ENCODE peak calls at places on chromosomes 12 and 14, in seven cellular contexts. H, V, U, N, A, Q and L are unnamed samples.

GRCh38 chr12:76274699-76275098 is 73.5 kb downstream of the BBS10 start:
- DNase-seq in H (no peak), Q (no peak), U (no peak), V (no peak), N (peak), A (no peak), L (no peak)

GRCh38 chr14:77409131-77409533 is 14.2 kb downstream of the NOXRED1 start:
- DNase-seq in V (peak), Q (no peak), A (no peak), U (no peak), N (peak), H (no peak), L (peak)

GRCh38 chr12:48069253-48069652 is 36.6 kb downstream of the SENP1 start:
- DNase-seq in V (no peak), H (no peak), U (no peak), A (no peak), Q (no peak), N (no peak), L (peak)

GRCh38 chr12:121816925-121817647 is 13.3 kb downstream of the SETD1B start:
- DNase-seq in U (no peak), H (no peak), N (no peak), V (no peak), A (no peak), Q (no peak), L (no peak)

GRCh38 chr14:100103261-100104005 is 38.2 kb downstream of the EVL start:
- DNase-seq in U (no peak), A (no peak), Q (no peak), V (no peak), H (peak), N (no peak), L (no peak)

GRCh38 chr12:65616022-65616421 is 208.3 kb upstream of the HMGA2 start:
- DNase-seq in Q (no peak), U (no peak), V (no peak), A (no peak), N (no peak), H (no peak), L (no peak)

GRCh38 chr14:80615831-80616230 is 325.7 kb downstream of the CEP128 start:
- DNase-seq in U (no peak), V (no peak), Q (no peak), N (no peak), H (no peak), A (no peak), L (no peak)

GRCh38 chr12:64181504-64182291 is 40.4 kb downstream of the KICS2 start:
- DNase-seq in N (peak), V (peak), Q (peak), U (no peak), A (no peak), H (peak), L (peak)

GRCh38 chr14:66511849-66512248 is 3.9 kb downstream of the GPHN start:
- DNase-seq in A (no peak), V (no peak), N (no peak), H (no peak), Q (no peak), U (no peak), L (no peak)

DNA sequence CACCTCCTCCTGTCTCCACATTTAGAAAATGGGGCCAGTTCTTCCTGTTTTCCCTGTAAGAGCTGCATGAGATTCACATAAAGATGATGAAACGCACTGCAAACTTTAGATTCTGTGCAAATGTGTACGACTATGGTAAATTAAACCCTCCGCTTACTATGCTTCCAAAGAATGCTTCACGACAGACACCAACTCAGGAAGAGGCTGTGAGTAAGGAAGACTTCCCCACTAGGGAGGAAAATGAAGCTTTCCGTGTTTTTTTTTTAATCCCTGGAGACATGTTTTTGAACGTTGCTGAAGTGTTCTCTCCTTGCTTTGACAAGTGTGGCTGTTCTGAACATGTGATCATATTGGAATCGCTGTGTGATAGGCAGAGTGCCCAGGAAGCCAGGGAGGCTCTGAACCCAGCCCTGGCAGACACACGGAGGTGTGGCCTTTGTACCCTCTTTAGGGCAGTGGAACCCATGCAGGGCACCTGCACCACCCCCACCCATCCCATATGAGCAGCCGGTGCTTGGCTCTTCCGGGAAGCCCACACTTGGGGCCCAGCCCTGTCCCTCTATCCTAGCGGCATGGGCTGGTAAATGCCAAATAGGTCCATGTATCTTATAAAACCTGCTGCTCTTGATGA is 7.5 kb upstream of the SYNE3 start:
- DNase-seq in H (no peak), V (no peak), N (no peak), A (no peak), U (no peak), Q (no peak), L (no peak)
- TF ChIP-seq CTCF in H (no peak), V (no peak), N (no peak), A (peak), U (no peak), Q (no peak), L (no peak)

DNA sequence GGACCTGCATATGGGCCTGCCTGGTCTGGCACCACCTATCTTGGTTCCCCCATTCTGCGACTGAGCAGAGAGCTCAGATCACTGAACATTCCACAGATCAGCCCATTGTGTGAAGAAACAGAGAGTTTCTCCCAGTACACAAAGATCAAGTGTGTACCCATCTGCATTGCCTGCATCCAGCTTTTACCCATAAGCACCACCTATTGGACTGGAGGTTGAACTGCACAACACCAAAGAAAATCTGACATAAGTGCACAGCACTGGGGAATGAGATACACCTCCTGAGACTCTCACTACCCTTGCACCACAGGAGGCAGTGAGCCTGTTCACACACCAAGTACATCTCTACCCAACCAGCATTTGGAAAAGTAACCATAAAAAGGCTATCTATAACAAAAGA is 362.6 kb upstream of the CLEC14A start:
- DNase-seq in Q (no peak), U (no peak), H (no peak), A (no peak), N (no peak), V (no peak), L (no peak)
- TF ChIP-seq CTCF in Q (peak), U (peak), H (no peak), A (no peak), N (no peak), V (peak), L (no peak)

DNA sequence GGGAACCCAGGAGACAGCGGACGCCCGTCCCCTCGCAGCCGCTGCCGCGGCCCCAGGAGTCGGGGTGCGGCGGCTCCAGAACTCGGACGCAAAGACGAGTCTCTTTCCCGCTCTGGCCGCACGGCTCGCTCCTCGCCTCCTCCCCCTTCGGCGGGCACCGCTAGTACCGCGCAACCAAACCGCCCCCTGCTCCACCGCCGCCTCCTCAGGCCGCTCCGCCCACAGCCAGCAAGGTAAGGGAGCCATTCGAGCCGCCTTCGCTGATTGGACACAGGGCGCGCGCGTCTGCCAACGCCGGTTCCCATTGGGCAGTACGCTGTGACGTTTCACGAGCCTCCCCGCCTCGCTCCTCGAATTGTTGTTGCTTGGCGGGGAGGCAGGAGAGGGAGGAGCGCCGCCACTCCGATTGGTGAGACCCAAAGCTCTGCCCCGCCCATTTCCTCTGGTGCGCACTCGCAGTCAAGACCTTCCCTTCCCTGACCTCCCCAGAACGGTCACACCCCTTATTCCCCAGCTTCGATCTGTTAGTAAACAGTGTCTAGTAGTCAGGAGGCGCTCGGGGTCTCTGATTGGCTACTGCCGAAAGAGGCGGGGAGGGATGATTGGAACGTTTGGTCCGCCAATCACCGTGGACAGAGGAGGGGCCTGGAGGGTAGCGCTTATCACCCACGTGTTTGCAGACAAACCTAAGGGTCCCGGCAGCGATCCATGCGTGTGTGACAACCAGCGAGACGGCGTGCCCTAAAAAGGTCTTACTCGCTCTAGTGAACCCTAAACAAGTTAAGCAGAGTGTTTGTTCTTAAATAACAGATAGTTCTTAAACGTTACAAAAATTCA is at the start of gene RPS6KA5:
- DNase-seq in A (peak), H (peak), N (peak), U (peak), Q (peak), V (peak), L (peak)
- TF ChIP-seq CTCF in A (no peak), H (peak), N (no peak), U (no peak), Q (peak), V (no peak), L (no peak)

DNA sequence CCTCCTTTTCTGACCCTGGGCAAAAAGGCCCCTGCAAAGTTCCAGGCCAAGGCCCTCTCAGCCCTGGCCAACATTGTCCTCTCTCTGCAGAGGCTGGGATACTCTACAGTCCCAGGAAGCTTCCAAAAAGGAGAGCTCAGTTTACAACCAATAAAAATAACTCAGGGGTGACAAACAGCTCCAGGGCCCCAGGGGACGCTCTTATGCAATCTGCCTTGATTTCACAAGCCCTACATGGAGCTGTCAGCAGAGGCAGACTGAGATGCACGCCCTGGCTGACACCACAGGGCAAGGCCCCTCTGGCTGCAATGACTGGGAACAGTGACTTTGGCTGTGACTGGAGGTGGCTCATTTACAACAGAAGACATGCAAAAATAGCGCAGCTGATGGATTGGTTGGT is 129.0 kb upstream of the MED13L start:
- DNase-seq in Q (no peak), U (no peak), A (no peak), H (peak), N (no peak), V (no peak), L (peak)
- TF ChIP-seq CTCF in Q (no peak), U (no peak), A (no peak), H (no peak), N (no peak), V (no peak), L (no peak)

DNA sequence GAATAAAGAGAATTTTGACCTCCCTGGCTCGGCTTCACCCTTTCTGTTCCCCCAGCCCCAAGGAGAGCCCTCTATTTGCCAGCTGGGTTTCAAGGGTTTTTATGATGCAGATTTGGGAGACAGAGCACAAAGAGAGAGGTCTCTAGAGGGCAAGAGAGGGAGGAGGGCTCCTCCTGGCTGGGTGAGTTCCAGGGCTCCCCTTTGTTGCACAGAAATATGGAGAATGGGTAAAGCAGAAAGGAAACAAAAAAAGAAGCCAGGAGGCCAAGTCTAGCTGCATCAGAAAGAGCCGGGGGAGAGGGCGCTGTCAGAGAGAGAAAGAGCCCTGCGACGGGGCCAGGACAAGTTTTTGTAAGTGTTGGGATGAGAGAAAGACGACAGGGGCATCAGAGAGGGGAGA is 319.6 kb upstream of the RTL1 start:
- DNase-seq in A (peak), N (no peak), V (peak), Q (peak), H (no peak), U (no peak), L (no peak)
- TF ChIP-seq CTCF in A (no peak), N (no peak), V (no peak), Q (no peak), H (no peak), U (no peak), L (no peak)

GRCh38 chr12:56751712-56752598 is at the start of gene PRIM1:
- DNase-seq in U (peak), Q (peak), A (peak), N (peak), H (peak), V (peak), L (peak)
- TF ChIP-seq CTCF in U (peak), Q (peak), A (peak), N (peak), H (no peak), V (no peak), L (peak)

DNA sequence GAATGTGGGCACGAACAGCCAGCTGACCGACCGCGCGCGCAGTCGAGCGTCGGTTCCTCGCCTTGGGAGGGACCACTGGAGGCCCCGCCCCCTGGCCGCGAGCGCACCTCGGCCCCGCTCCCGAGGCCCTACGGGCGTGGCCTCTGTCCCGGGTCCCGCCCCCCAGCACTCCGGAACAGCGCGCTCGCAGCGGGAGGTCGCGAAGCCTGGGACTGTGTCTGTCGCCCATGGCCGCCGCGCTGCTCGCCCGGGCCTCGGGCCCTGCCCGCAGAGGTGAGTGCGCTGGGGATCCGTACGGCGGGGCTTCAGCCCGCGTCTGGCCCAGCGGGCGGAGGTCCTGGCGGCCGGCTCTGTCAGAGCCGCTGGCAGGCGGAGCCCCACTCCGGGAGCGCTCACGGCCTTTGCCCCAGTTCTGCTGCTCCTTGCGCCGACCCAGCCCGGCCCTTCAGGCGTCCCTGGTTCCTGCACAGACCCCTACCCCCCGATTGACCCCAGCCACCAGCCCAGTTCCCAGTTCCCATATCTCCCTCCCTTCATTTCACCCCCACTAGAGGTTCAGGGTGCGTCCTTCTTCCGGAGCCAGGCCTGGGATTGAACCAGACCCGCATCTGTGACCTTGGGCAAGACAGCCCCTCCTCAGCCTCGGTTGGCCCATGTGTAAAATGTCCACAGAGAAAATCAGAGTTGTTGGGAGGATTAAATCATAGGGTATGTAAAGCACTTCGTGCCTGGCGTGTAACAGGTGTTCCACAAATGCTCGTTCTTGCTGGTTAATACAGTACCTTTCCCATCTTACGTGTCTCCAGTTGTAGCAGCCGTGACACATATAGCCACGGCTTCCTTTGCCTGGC is at the start of gene ACADS:
- DNase-seq in Q (peak), H (peak), N (peak), A (peak), U (peak), V (peak), L (peak)
- TF ChIP-seq CTCF in Q (peak), H (no peak), N (no peak), A (no peak), U (no peak), V (peak), L (no peak)

DNA sequence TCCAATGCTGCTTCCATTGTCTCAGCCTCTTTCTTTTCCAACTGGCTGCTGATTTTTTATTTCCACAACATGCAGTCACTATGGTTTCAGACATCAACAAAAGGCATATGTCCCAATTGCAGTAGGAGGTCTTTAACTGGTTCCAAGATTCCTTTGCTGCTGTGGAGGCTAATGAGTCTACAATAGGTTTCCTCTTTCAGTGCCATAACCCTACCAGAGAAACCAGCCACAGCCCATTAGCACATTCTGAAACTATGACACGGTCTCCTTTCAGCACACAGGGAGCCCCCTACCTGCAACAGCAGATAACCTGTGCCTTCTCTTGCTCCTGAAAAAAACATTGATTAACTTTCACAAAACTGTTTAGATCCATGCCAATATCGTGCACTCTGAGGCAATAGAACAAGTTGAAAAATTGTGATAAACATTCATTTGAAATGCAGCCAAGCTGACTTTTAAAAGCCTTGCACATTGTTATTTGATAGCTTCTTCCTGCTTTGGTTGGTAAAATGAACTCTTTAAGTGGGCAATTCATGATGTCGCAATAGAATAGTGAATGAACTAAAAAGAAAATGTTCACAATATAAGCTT is 32.4 kb downstream of the PLEKHG7 start:
- DNase-seq in V (no peak), N (peak), H (no peak), Q (no peak), U (no peak), A (no peak), L (peak)
- TF ChIP-seq CTCF in V (no peak), N (no peak), H (no peak), Q (no peak), U (peak), A (no peak), L (no peak)